ENCODE peak calls at places on chromosomes 6 and 20, in eight cellular contexts. B is IMR-90, Z is ovary, H is endodermal cell, R is Calu3, M is spleen, V is psoas muscle, J is A549. K is an unnamed sample.

GRCh38 chr6:56335733-56336132 is 88.4 kb upstream of the COL21A1 start:
- DNase-seq in B (peak), Z (no peak), H (no peak), R (no peak), M (no peak), V (no peak), J (peak), K (peak)

GRCh38 chr6:39192736-39193135 is 36.5 kb downstream of the KCNK5 start:
- DNase-seq in B (no peak), Z (no peak), H (no peak), R (no peak), M (no peak), V (no peak), J (no peak), K (no peak)

GRCh38 chr20:39849664-39850063 is 839.4 kb downstream of the MAFB start:
- DNase-seq in B (peak), Z (peak), H (peak), R (no peak), M (peak), V (peak), J (no peak), K (peak)

GRCh38 chr6:2909718-2910117 is 6.6 kb upstream of the SERPINB9 start:
- DNase-seq in B (peak), Z (no peak), H (peak), R (no peak), M (no peak), V (no peak), J (no peak), K (no peak)

GRCh38 chr6:138592698-138593097 is 93.4 kb upstream of the NHSL1 start:
- DNase-seq in B (no peak), Z (no peak), H (no peak), R (no peak), M (no peak), V (no peak), J (no peak), K (no peak)

GRCh38 chr6:39824030-39824926 is 32.1 kb downstream of the DAAM2 start:
- DNase-seq in B (no peak), Z (no peak), H (peak), R (no peak), M (no peak), V (peak), J (no peak), K (no peak)

GRCh38 chr20:41136336-41136694 is 1.0 kb upstream of the PLCG1 start:
- DNase-seq in B (no peak), Z (no peak), H (no peak), R (no peak), M (no peak), V (no peak), J (no peak), K (no peak)

GRCh38 chr20:63491635-63492230 is 7.2 kb downstream of the EEF1A2 start:
- DNase-seq in B (no peak), Z (no peak), H (no peak), R (no peak), M (no peak), V (no peak), J (no peak), K (no peak)

GRCh38 chr20:4835244-4836177 is 113.8 kb downstream of the PRND start:
- DNase-seq in B (no peak), Z (peak), H (peak), R (no peak), M (no peak), V (peak), J (no peak), K (peak)

GRCh38 chr20:18628330-18628941 is 40.6 kb downstream of the DTD1 start:
- DNase-seq in B (no peak), Z (no peak), H (peak), R (peak), M (no peak), V (no peak), J (peak), K (no peak)

GRCh38 chr20:58911970-58912369 is 59.5 kb downstream of the GNAS start:
- DNase-seq in B (no peak), Z (no peak), H (no peak), R (no peak), M (no peak), V (no peak), J (no peak), K (no peak)

GRCh38 chr20:20318318-20319161 is 49.4 kb upstream of the INSM1 start:
- DNase-seq in B (no peak), Z (no peak), H (no peak), R (no peak), M (no peak), V (no peak), J (no peak), K (no peak)

GRCh38 chr6:122789862-122790739 is 1.0 kb downstream of the SMPDL3A start:
- DNase-seq in B (peak), Z (peak), H (peak), R (no peak), M (peak), V (peak), J (peak), K (peak)

GRCh38 chr20:1861347-1861987 is 33.7 kb upstream of the SIRPA start:
- DNase-seq in B (peak), Z (no peak), H (no peak), R (no peak), M (no peak), V (no peak), J (no peak), K (peak)

GRCh38 chr6:151493495-151494234 is at the start of gene CCDC170:
- DNase-seq in B (no peak), Z (peak), H (peak), R (peak), M (peak), V (peak), J (peak), K (peak)

GRCh38 chr20:5933802-5934436 is 16.4 kb downstream of the TRMT6 start:
- DNase-seq in B (no peak), Z (no peak), H (peak), R (peak), M (no peak), V (no peak), J (peak), K (peak)

GRCh38 chr6:113584767-113585166 is 272.4 kb upstream of the MARCKS start:
- DNase-seq in B (no peak), Z (no peak), H (no peak), R (no peak), M (no peak), V (no peak), J (no peak), K (no peak)

GRCh38 chr6:40928302-40928701 is 110.7 kb downstream of the UNC5CL start:
- DNase-seq in B (no peak), Z (no peak), H (no peak), R (no peak), M (no peak), V (no peak), J (no peak), K (no peak)

GRCh38 chr6:80363501-80363900 is 257.0 kb downstream of the BCKDHB start:
- DNase-seq in B (peak), Z (no peak), H (no peak), R (no peak), M (no peak), V (no peak), J (no peak), K (peak)

GRCh38 chr6:21109421-21110178 is 484.0 kb upstream of the SOX4 start:
- DNase-seq in B (peak), Z (no peak), H (no peak), R (no peak), M (no peak), V (no peak), J (peak), K (peak)

GRCh38 chr20:43529457-43530153 is 22.1 kb downstream of the L3MBTL1 start:
- DNase-seq in B (no peak), Z (no peak), H (no peak), R (no peak), M (no peak), V (no peak), J (no peak), K (no peak)

GRCh38 chr6:111238464-111239119 is 151.3 kb downstream of the SLC16A10 start:
- DNase-seq in B (peak), Z (no peak), H (no peak), R (no peak), M (no peak), V (no peak), J (no peak), K (no peak)

GRCh38 chr6:2630891-2631458 is 119.7 kb downstream of the MYLK4 start:
- DNase-seq in B (peak), Z (no peak), H (no peak), R (no peak), M (no peak), V (no peak), J (no peak), K (peak)

GRCh38 chr20:51156041-51156795 is 133.3 kb upstream of the KCNG1 start:
- DNase-seq in B (peak), Z (peak), H (no peak), R (no peak), M (no peak), V (no peak), J (no peak), K (peak)

GRCh38 chr20:64077094-64077493 is 2.2 kb downstream of the RGS19 start:
- DNase-seq in B (no peak), Z (no peak), H (no peak), R (no peak), M (peak), V (no peak), J (no peak), K (no peak)

GRCh38 chr20:8132632-8133587 is 844 bp downstream of the PLCB1 start:
- DNase-seq in B (no peak), Z (peak), H (peak), R (no peak), M (peak), V (peak), J (no peak), K (peak)

GRCh38 chr20:46512943-46513844 is at the start of gene ZNF334:
- DNase-seq in B (peak), Z (peak), H (peak), R (no peak), M (peak), V (peak), J (no peak), K (peak)

GRCh38 chr20:9344080-9344920 is 170.1 kb upstream of the LAMP5 start:
- DNase-seq in B (peak), Z (no peak), H (no peak), R (no peak), M (no peak), V (no peak), J (no peak), K (peak)

GRCh38 chr20:5835234-5835845 is 85.1 kb downstream of the SHLD1 start:
- DNase-seq in B (peak), Z (peak), H (no peak), R (peak), M (no peak), V (peak), J (peak), K (peak)

GRCh38 chr20:6083926-6084325 is 30.1 kb upstream of the LRRN4 start:
- DNase-seq in B (no peak), Z (no peak), H (no peak), R (no peak), M (no peak), V (no peak), J (no peak), K (no peak)

GRCh38 chr6:27213544-27214125 is 33.9 kb upstream of the PRSS16 start:
- DNase-seq in B (peak), Z (no peak), H (peak), R (no peak), M (no peak), V (no peak), J (peak), K (peak)

GRCh38 chr6:108655840-108656650 is 95.3 kb downstream of the FOXO3 start:
- DNase-seq in B (peak), Z (peak), H (no peak), R (no peak), M (no peak), V (no peak), J (no peak), K (peak)

GRCh38 chr20:4136078-4136966 is 121.0 kb upstream of the RNF24 start:
- DNase-seq in B (peak), Z (no peak), H (peak), R (no peak), M (no peak), V (no peak), J (peak), K (peak)

GRCh38 chr6:106609699-106610098 is 19.6 kb downstream of the RTN4IP1 start:
- DNase-seq in B (no peak), Z (no peak), H (peak), R (peak), M (no peak), V (no peak), J (no peak), K (no peak)

GRCh38 chr20:1204547-1204946 is 1.3 kb downstream of the C20orf202 start:
- DNase-seq in B (no peak), Z (no peak), H (peak), R (no peak), M (no peak), V (no peak), J (no peak), K (no peak)

GRCh38 chr6:142501795-142502194 is 200.0 kb downstream of the ADGRG6 start:
- DNase-seq in B (no peak), Z (no peak), H (no peak), R (no peak), M (no peak), V (no peak), J (no peak), K (no peak)

GRCh38 chr6:106133040-106133439 is 46.9 kb downstream of the PRDM1 start:
- DNase-seq in B (no peak), Z (no peak), H (no peak), R (no peak), M (no peak), V (no peak), J (no peak), K (no peak)

GRCh38 chr20:46348972-46349741 is 40.9 kb upstream of the CDH22 start:
- DNase-seq in B (peak), Z (peak), H (peak), R (peak), M (peak), V (peak), J (peak), K (peak)

GRCh38 chr20:34538671-34539123 is 19.8 kb upstream of the MAP1LC3A start:
- DNase-seq in B (peak), Z (peak), H (peak), R (peak), M (peak), V (peak), J (no peak), K (peak)

GRCh38 chr20:34535301-34535840 is 19.1 kb downstream of the DYNLRB1 start:
- DNase-seq in B (no peak), Z (no peak), H (no peak), R (no peak), M (peak), V (no peak), J (no peak), K (no peak)

GRCh38 chr20:34537651-34538050 is 20.9 kb upstream of the MAP1LC3A start:
- DNase-seq in B (no peak), Z (peak), H (no peak), R (no peak), M (peak), V (no peak), J (no peak), K (no peak)

GRCh38 chr20:34534391-34535165 is 18.4 kb downstream of the DYNLRB1 start:
- DNase-seq in B (no peak), Z (no peak), H (no peak), R (no peak), M (peak), V (no peak), J (no peak), K (no peak)

DNA sequence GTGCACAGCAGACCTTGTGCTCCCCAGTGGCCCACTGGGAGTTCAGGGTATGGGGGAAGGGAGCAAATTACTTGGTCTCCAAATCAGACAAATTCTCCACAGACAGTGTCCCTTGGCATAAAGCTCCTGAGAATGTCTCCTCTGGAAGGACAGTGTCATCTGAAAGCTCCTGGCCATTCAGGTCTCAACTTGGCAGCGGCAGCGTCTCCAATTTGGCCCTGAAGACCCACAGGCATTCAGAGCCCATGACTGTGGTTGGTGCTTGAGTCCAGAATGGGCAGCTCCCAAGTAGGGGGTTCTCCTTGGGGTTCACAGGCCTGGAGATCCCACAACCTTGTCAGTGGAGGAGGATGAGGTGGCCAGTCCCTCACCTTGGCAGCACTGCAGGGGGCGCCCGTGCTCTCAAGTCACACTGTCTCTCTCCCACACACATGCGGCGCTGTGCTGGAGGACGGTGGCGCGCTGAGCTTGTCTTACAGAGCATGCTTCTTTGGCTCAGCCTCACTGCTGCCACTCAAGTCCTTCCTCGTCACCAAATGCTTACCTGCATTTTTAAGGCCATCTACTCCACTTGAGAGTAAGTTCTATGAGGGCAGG is 20.7 kb downstream of the DYNLRB1 start:
- DNase-seq in B (no peak), Z (no peak), H (peak), R (no peak), M (peak), V (peak), J (no peak), K (peak)
- TF ChIP-seq CTCF in B (peak), Z (no peak), H (peak), R (peak), M (peak), V (peak), J (peak), K (peak)

DNA sequence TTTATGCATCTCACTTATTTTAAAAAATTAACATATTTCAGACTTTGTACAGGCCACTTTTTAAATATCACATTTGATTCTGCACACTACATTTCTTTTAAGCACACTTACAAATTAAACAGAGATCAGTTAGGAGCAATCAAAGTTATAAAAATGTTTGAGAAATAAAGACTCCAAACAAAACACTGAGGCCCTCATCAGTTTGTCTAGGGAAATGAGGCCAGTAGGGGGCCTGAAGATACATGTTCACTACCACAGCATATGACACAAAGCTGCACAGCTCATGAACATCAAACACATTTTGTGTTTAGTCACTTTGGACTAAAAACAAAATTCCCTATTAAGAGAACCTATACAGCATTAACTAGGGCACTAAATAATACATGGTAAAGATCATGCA is 180.5 kb downstream of the PDE7B start:
- DNase-seq in B (peak), Z (no peak), H (no peak), R (peak), M (no peak), V (no peak), J (peak), K (peak)
- TF ChIP-seq CTCF in B (peak), Z (no peak), H (peak), R (no peak), M (no peak), V (peak), J (peak), K (peak)

GRCh38 chr6:116111552-116112528 is 11.2 kb downstream of the NT5DC1 start:
- DNase-seq in B (peak), Z (no peak), H (peak), R (peak), M (no peak), V (no peak), J (peak), K (peak)
- TF ChIP-seq CTCF in B (peak), Z (no peak), H (peak), R (peak), M (no peak), V (peak), J (peak), K (peak)

DNA sequence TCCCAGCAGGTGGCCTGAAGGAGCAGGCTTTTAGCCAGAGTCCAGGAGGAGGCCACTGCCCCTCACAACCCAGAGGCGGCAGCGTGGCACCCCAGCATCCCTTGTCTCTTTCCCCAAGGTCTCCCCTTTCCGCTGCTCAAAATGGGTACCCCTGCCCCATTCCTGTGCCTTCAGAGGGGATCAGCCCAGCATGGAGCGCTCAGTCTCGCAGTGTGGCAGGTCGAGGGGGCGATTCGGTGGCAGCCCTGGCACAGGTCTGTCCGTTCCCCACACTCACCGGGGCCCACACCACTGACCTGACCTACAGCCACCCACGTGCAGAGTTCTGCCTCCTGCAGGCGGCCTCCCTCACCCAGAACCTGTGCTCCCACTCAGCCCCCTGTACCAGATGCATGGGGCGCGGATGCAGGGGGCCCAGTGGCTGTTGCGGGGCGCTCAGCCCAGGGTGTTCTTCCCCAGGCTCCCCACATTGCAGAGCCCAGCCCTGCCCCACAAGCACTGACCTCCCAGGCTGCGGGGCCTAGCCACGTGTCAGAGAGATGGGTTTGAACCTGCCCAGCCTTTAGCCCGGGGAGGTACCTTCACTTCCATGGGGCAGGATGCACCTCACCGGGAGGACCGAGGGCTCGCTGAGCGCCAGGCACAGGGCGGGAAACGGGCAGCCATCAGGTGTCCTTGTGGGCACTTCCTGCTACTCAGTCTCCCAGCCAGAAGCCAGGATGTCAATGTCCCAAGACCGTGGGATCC is 41.8 kb downstream of the DSTN start:
- DNase-seq in B (no peak), Z (peak), H (peak), R (peak), M (peak), V (peak), J (peak), K (no peak)
- TF ChIP-seq CTCF in B (peak), Z (no peak), H (peak), R (no peak), M (no peak), V (peak), J (peak), K (peak)

GRCh38 chr6:12420626-12421025 is 130.5 kb downstream of the EDN1 start:
- DNase-seq in B (peak), Z (no peak), H (no peak), R (no peak), M (no peak), V (no peak), J (no peak), K (no peak)
- TF ChIP-seq CTCF in B (no peak), Z (no peak), H (no peak), R (no peak), M (no peak), V (no peak), J (no peak), K (no peak)

GRCh38 chr6:170259301-170259700 is 31.6 kb downstream of the DLL1 start:
- DNase-seq in B (no peak), Z (no peak), H (no peak), R (no peak), M (peak), V (no peak), J (no peak), K (no peak)

GRCh38 chr6:170261643-170262480 is 29.0 kb downstream of the DLL1 start:
- DNase-seq in B (no peak), Z (peak), H (no peak), R (no peak), M (peak), V (no peak), J (no peak), K (no peak)

GRCh38 chr6:170258395-170258794 is 32.5 kb downstream of the DLL1 start:
- DNase-seq in B (no peak), Z (no peak), H (no peak), R (no peak), M (peak), V (no peak), J (no peak), K (no peak)

GRCh38 chr6:170262481-170263088 is 28.3 kb downstream of the DLL1 start:
- DNase-seq in B (no peak), Z (no peak), H (no peak), R (no peak), M (no peak), V (no peak), J (no peak), K (no peak)

GRCh38 chr6:170260686-170261085 is 30.2 kb downstream of the DLL1 start:
- DNase-seq in B (no peak), Z (no peak), H (no peak), R (no peak), M (no peak), V (no peak), J (peak), K (no peak)
- TF ChIP-seq CTCF in B (no peak), Z (no peak), H (peak), R (no peak), M (no peak), V (no peak), J (no peak), K (no peak)

GRCh38 chr6:15642276-15642675 is 20.6 kb downstream of the DTNBP1 start:
- DNase-seq in B (no peak), Z (no peak), H (peak), R (no peak), M (no peak), V (no peak), J (no peak), K (no peak)
- TF ChIP-seq CTCF in B (peak), Z (no peak), H (peak), R (peak), M (no peak), V (no peak), J (no peak), K (peak)